ENCODE peak calls at places on chromosome 14, in five cellular contexts. W is GM23338; D is esophagus squamous epithelium; P is NCI-H2029; L is activated CD4-positive, alpha-beta T cell treated with anti-CD3 and anti-CD28 coated beads, Interleukin-2, amount 10 ng/mL, durations not matched to agents 7 days and 5 days. E is an unnamed sample.

GRCh38 chr14:58712357-58712756 is 74.6 kb downstream of the DACT1 start:
- DNase-seq in W (no peak), D (no peak), P (no peak), L (no peak), E (no peak)

GRCh38 chr14:91569301-91569700 is 59.2 kb upstream of the PPP4R3A start:
- DNase-seq in W (no peak), D (no peak), P (no peak), L (no peak), E (no peak)

GRCh38 chr14:29805415-29806123 is 122.1 kb downstream of the PRKD1 start:
- DNase-seq in W (no peak), D (no peak), P (peak), L (no peak), E (peak)

GRCh38 chr14:92584856-92585255 is 71.3 kb downstream of the RIN3 start:
- DNase-seq in W (no peak), D (no peak), P (no peak), L (no peak), E (no peak)

GRCh38 chr14:104515059-104515810 is 64.3 kb upstream of the C14orf180 start:
- DNase-seq in W (no peak), D (no peak), P (no peak), L (no peak), E (no peak)

GRCh38 chr14:54652188-54652889 is 85.4 kb downstream of the SAMD4A start:
- DNase-seq in W (peak), D (peak), P (no peak), L (no peak), E (peak)

GRCh38 chr14:55316528-55316927 is 45.3 kb downstream of the FBXO34 start:
- DNase-seq in W (no peak), D (no peak), P (no peak), L (no peak), E (no peak)

GRCh38 chr14:74502236-74503019 is 8.9 kb downstream of the ISCA2 start:
- DNase-seq in W (peak), D (no peak), P (no peak), L (peak), E (peak)

GRCh38 chr14:49598479-49599301 is at the start of gene LRR1:
- DNase-seq in W (peak), D (peak), P (peak), L (peak), E (peak)

GRCh38 chr14:96203635-96204034 is 1.0 kb upstream of the BDKRB2 start:
- DNase-seq in W (no peak), D (no peak), P (no peak), L (no peak), E (no peak)

GRCh38 chr14:50944647-50945413 is 547 bp upstream of the PYGL start:
- DNase-seq in W (no peak), D (no peak), P (peak), L (no peak), E (no peak)

GRCh38 chr14:103541944-103542544 is 13.0 kb downstream of the TRMT61A start:
- DNase-seq in W (no peak), D (no peak), P (no peak), L (no peak), E (peak)

GRCh38 chr14:96149131-96149530 is 55.5 kb upstream of the BDKRB2 start:
- DNase-seq in W (no peak), D (no peak), P (no peak), L (no peak), E (no peak)

GRCh38 chr14:100557658-100558057 is 29.6 kb downstream of the BEGAIN start:
- DNase-seq in W (no peak), D (no peak), P (peak), L (no peak), E (peak)

GRCh38 chr14:41498959-41499358 is 107.7 kb upstream of the LRFN5 start:
- DNase-seq in W (no peak), D (no peak), P (no peak), L (no peak), E (no peak)

GRCh38 chr14:98951521-98952152 is 320.4 kb downstream of the BCL11B start:
- DNase-seq in W (no peak), D (no peak), P (no peak), L (no peak), E (no peak)

GRCh38 chr14:78202178-78202577 is 32.0 kb downstream of the NRXN3 start:
- DNase-seq in W (no peak), D (no peak), P (no peak), L (no peak), E (no peak)

GRCh38 chr14:39264558-39264957 is 30.8 kb downstream of the MIA2 start:
- DNase-seq in W (no peak), D (no peak), P (no peak), L (no peak), E (no peak)

GRCh38 chr14:93759781-93760307 is 28.4 kb downstream of the PRIMA1 start:
- DNase-seq in W (no peak), D (no peak), P (no peak), L (no peak), E (no peak)

GRCh38 chr14:95289323-95290010 is 30.2 kb downstream of the CLMN start:
- DNase-seq in W (no peak), D (no peak), P (no peak), L (no peak), E (no peak)

GRCh38 chr14:105267820-105268548 is 19.7 kb downstream of the BTBD6 start:
- DNase-seq in W (no peak), D (no peak), P (no peak), L (no peak), E (no peak)